ENCODE peak calls at places on chromosomes 2 and 18, in nine cellular contexts. S, B, W, P, T, V, Z, H and C are unnamed samples.

GRCh38 chr2:173090291-173090877 is 14.7 kb downstream of the MAP3K20 start:
- DNase-seq in S (no peak), B (peak), W (peak), P (peak), T (no peak), V (no peak), Z (no peak), H (no peak), C (no peak)

GRCh38 chr18:60421356-60422118 is 49.0 kb upstream of the MC4R start:
- DNase-seq in S (no peak), B (no peak), W (no peak), P (no peak), T (no peak), V (no peak), Z (no peak), H (no peak), C (no peak)

GRCh38 chr2:71327916-71328315 is 3.7 kb upstream of the ZNF638 start:
- DNase-seq in S (peak), B (no peak), W (no peak), P (no peak), T (no peak), V (no peak), Z (peak), H (no peak), C (no peak)

GRCh38 chr2:108417254-108417653 is 31.8 kb upstream of the GCC2 start:
- DNase-seq in S (peak), B (no peak), W (no peak), P (no peak), T (peak), V (peak), Z (no peak), H (no peak), C (peak)

GRCh38 chr2:111123751-111124150 is 3.0 kb downstream of the BCL2L11 start:
- DNase-seq in S (no peak), B (no peak), W (no peak), P (no peak), T (no peak), V (no peak), Z (no peak), H (no peak), C (no peak)

GRCh38 chr2:70962885-70963878 is 15.2 kb upstream of the ANKRD53 start:
- DNase-seq in S (no peak), B (no peak), W (no peak), P (no peak), T (no peak), V (no peak), Z (peak), H (no peak), C (no peak)

GRCh38 chr2:169480079-169480465 is 778 bp downstream of the BBS5 start:
- DNase-seq in S (no peak), B (no peak), W (no peak), P (no peak), T (no peak), V (no peak), Z (no peak), H (no peak), C (no peak)

GRCh38 chr2:170017848-170018492 is 160.0 kb upstream of the MYO3B start:
- DNase-seq in S (no peak), B (peak), W (no peak), P (no peak), T (no peak), V (no peak), Z (no peak), H (no peak), C (no peak)

GRCh38 chr2:178508646-178509045 is 28.4 kb downstream of the PLEKHA3 start:
- DNase-seq in S (no peak), B (no peak), W (no peak), P (no peak), T (no peak), V (no peak), Z (no peak), H (no peak), C (no peak)

DNA sequence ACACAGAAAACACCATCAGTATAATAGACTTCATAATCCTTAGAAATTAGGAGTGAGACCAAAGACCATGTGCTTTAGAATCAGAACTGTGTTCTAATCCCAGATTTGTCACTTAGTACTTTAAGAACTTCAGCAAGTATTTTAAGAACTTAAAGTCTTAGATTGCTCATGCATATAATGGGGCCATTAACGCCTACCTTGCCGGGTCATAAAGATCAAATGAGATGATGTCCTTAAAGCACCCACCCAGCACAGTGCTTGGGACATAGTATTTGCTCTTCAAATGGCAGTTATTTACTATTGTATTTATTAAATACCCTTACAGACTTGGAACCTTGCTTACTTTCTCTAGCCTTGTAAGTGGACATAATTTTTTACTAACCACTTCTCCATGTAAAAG is 156.1 kb downstream of the GREB1L start:
- DNase-seq in S (no peak), B (no peak), W (no peak), P (no peak), T (no peak), V (no peak), Z (no peak), H (no peak), C (no peak)
- TF ChIP-seq CTCF in S (no peak), B (no peak), W (no peak), P (no peak), T (no peak), V (no peak), Z (no peak), H (no peak), C (no peak)

DNA sequence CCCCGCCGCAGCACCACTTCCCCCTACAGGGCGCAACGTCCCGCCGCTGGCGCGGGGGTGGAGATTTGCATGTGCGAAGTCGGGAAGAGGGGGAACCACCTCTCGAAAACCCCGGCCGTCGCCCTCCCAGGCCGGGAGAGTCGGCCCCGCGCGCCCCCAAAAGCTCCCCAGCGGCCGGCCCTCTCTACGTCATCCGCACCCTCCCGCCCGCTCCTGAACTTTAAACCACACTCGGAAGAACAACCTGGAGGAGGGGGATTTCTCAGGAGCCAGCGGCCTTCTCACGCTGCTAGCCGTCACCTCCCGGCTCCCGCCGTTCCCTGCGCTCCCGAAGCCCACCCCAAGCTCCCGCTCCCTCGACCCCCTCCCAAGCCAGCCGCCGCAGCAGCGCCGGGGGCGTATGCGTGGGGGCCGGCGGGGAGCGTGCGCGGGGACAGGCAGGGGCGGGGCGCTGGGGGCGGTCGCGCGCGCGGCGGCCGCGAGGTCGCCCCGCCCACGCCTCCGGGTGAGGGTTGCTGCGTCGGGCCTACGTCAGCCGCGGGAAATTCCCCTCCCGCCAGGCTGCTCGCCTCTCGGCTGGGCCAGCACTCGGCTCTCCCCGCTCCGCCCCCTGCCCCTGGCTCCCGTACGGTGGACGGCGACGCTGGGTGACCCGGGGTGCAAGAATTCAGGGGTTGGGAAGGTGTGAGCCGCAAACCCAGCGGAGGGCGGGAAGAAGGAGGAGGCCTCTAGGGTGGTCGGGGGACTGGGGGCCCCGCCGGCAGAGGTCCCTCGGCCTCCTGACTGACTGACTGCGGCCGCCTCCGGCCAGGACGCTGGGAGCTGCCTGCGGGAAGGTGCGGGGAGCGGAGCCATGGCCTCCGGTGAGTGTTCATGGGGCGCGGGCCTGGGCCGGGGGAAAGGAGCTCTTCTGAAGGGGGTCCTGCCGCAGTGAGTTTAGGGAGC is at the start of gene REL:
- DNase-seq in S (peak), B (peak), W (peak), P (peak), T (peak), V (peak), Z (peak), H (peak), C (peak)
- TF ChIP-seq CTCF in S (peak), B (no peak), W (no peak), P (no peak), T (no peak), V (peak), Z (peak), H (peak), C (no peak)

DNA sequence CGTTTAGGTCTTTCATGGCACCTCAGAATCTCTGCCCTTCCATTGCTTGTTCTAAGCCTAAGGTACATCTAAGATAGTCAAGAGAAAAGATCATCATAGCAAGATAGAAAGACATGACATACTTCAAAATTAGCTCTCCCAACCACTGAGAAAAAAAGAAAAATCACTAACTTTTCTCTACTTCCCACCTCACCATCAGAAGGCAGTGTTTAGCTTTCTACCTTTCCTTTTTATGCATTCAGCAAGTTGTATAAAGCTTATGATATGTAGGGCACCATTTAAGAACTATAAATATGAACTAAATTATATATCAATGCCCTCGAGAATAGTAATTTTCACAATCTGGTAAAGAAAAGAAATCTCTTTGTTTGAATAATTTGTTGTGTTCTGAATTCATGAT is 331.8 kb upstream of the VWC2L start:
- DNase-seq in S (no peak), B (no peak), W (no peak), P (no peak), T (no peak), V (no peak), Z (no peak), H (no peak), C (no peak)
- TF ChIP-seq CTCF in S (no peak), B (no peak), W (no peak), P (no peak), T (no peak), V (no peak), Z (peak), H (no peak), C (no peak)

DNA sequence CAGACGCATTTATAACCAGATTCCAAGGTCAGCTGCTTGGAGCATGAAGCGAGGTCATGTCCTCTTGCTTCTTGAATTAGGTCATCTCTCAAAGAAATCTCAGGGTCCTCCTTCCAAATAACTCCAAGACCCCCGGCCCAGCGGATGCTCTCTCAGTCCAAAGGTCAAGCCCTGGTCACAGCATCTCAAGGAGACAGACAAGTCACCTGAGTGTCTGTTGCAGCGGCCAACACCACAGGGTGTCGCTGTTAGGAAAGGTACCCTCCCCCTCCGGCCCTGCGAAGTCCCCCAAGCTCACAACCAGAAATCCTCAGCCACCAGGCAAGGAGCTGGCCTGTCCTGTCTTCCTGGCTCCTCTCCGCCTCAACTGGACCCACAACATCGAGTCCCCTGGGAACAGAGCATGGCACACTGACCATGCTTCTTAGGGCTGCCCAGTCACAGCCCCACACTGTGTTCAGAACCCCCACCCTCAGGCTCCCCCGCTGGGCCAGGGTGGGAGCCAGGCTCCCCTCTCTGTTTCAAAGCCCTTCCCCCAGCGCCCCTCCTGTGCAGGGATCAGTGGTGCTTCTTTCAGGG is 68.0 kb upstream of the ASAP2 start:
- DNase-seq in S (no peak), B (no peak), W (peak), P (no peak), T (no peak), V (no peak), Z (peak), H (no peak), C (peak)
- TF ChIP-seq CTCF in S (no peak), B (no peak), W (peak), P (peak), T (no peak), V (no peak), Z (peak), H (peak), C (no peak)

GRCh38 chr2:156042895-156043294 is 289.6 kb downstream of the NR4A2 start:
- DNase-seq in S (no peak), B (no peak), W (no peak), P (no peak), T (no peak), V (no peak), Z (no peak), H (no peak), C (no peak)

GRCh38 chr2:156037472-156037871 is 295.0 kb downstream of the NR4A2 start:
- DNase-seq in S (no peak), B (no peak), W (no peak), P (no peak), T (no peak), V (no peak), Z (peak), H (no peak), C (no peak)

DNA sequence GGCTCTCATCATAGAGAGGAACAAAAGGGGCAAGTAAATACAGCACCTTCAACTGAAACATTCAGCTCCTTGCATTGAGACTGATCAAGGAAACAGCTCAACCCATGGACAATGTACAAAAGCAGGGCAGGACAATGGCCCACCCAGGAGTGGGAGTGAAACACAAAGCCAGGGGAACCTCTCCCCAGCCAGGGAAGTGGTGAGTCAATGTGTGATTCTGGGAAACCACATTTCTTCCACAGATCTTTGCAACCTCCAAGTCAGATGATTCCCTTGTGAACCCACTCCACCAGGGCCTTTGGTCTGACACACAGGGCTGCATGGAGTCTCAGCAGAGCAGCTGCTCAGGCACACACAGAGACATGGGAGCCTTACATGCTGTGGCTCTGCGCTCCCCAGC is 294.5 kb downstream of the NR4A2 start:
- DNase-seq in S (no peak), B (no peak), W (no peak), P (no peak), T (no peak), V (no peak), Z (no peak), H (no peak), C (no peak)
- TF ChIP-seq CTCF in S (no peak), B (no peak), W (no peak), P (no peak), T (no peak), V (no peak), Z (no peak), H (no peak), C (no peak)

DNA sequence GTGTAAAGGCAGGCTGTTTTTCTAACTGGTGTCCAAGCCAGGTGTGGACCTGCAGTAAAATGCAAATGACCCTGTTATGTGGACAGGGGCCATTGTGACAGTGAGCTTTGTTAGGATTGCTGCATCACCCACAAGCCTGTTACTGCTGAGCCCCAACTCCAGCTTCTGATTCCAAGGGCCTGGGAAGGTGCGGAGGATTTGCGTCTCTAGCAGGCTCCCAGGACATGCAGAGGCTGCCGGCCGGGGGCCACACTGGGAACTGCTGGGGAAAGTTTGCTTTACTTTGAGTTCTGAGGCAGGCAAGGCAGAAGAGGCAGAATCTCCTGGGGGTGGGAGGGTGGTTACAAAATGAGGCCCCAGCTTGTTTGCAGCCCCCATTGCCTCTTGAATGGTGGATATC is 164.1 kb downstream of the GLI2 start:
- DNase-seq in S (no peak), B (no peak), W (no peak), P (no peak), T (no peak), V (no peak), Z (no peak), H (no peak), C (no peak)
- TF ChIP-seq CTCF in S (no peak), B (no peak), W (no peak), P (no peak), T (no peak), V (no peak), Z (peak), H (no peak), C (no peak)